ENCODE peak calls at places on chromosomes 13 and 19, in eight cellular contexts. H, L, G, U, I, E, N and K are unnamed samples.

GRCh38 chr13:113802090-113802531 is 43.1 kb downstream of the TMEM255B start:
- DNase-seq in H (peak), L (peak), G (peak), U (no peak), I (no peak), E (no peak), N (peak), K (peak)

GRCh38 chr13:78476910-78477309 is 126.4 kb downstream of the POU4F1 start:
- DNase-seq in H (no peak), L (no peak), G (no peak), U (no peak), I (no peak), E (no peak), N (no peak), K (no peak)

GRCh38 chr13:101474419-101474957 is 22.0 kb downstream of the ITGBL1 start:
- DNase-seq in H (peak), L (no peak), G (peak), U (peak), I (no peak), E (no peak), N (peak), K (peak)

GRCh38 chr13:44768775-44769578 is 192.8 kb upstream of the TSC22D1 start:
- DNase-seq in H (peak), L (peak), G (no peak), U (no peak), I (no peak), E (no peak), N (no peak), K (no peak)

GRCh38 chr19:5436101-5436947 is 18.9 kb upstream of the ZNRF4 start:
- DNase-seq in H (peak), L (no peak), G (peak), U (peak), I (no peak), E (no peak), N (no peak), K (peak)

GRCh38 chr19:49415102-49415809 is 8.0 kb downstream of the PTH2 start:
- DNase-seq in H (peak), L (no peak), G (no peak), U (no peak), I (no peak), E (no peak), N (no peak), K (no peak)

GRCh38 chr13:42075517-42075916 is 27.1 kb downstream of the DGKH start:
- DNase-seq in H (no peak), L (peak), G (no peak), U (no peak), I (no peak), E (no peak), N (no peak), K (peak)

GRCh38 chr13:45055198-45055901 is 65.0 kb upstream of the GTF2F2 start:
- DNase-seq in H (peak), L (no peak), G (peak), U (no peak), I (no peak), E (no peak), N (no peak), K (no peak)

GRCh38 chr13:108352599-108352998 is 83.1 kb downstream of the TNFSF13B start:
- DNase-seq in H (peak), L (no peak), G (no peak), U (no peak), I (no peak), E (no peak), N (no peak), K (no peak)

GRCh38 chr19:459724-460511 is 915 bp downstream of the SHC2 start:
- DNase-seq in H (peak), L (peak), G (peak), U (peak), I (peak), E (no peak), N (no peak), K (peak)

GRCh38 chr19:28887920-28888618 is 324.9 kb downstream of the UQCRFS1 start:
- DNase-seq in H (no peak), L (no peak), G (no peak), U (no peak), I (no peak), E (no peak), N (no peak), K (no peak)

GRCh38 chr19:8569066-8569761 is 8.0 kb downstream of the MYO1F start:
- DNase-seq in H (peak), L (no peak), G (peak), U (no peak), I (peak), E (peak), N (peak), K (no peak)

GRCh38 chr13:96214804-96215445 is 125.0 kb downstream of the HS6ST3 start:
- DNase-seq in H (peak), L (no peak), G (no peak), U (no peak), I (no peak), E (no peak), N (no peak), K (no peak)

GRCh38 chr13:25752957-25753540 is 298.8 kb downstream of the SHISA2 start:
- DNase-seq in H (peak), L (peak), G (peak), U (no peak), I (no peak), E (no peak), N (peak), K (no peak)

GRCh38 chr13:30708541-30708940 is 26.8 kb upstream of the ALOX5AP start:
- DNase-seq in H (peak), L (no peak), G (peak), U (no peak), I (no peak), E (no peak), N (no peak), K (no peak)

GRCh38 chr13:112102243-112102642 is 35.3 kb downstream of the SOX1 start:
- DNase-seq in H (no peak), L (no peak), G (no peak), U (peak), I (no peak), E (no peak), N (no peak), K (peak)